ENCODE peak calls at places on chromosome 9, in nine cellular contexts. One of them, this sample, is unnamed. For H3K4me1, the result is how much of the 10 kb centered on the place peaks cover.

GRCh38 chr9:116193636-116194035 is 40.0 kb downstream of the PAPPA start:
- DNase-seq in adrenal gland: no peak
- DNase-seq in uterus: no peak
- DNase-seq in stomach: no peak
- DNase-seq in Peyer's patch: no peak
- DNase-seq in suprapubic skin: no peak
- DNase-seq in body of pancreas: no peak
- DNase-seq in tibial nerve: no peak
- DNase-seq in A549: no peak
- DNase-seq in this sample: no peak

GRCh38 chr9:6557883-6558282 is 87.6 kb downstream of the GLDC start:
- DNase-seq in adrenal gland: no peak
- DNase-seq in uterus: no peak
- DNase-seq in stomach: no peak
- DNase-seq in Peyer's patch: no peak
- DNase-seq in suprapubic skin: no peak
- DNase-seq in body of pancreas: no peak
- DNase-seq in tibial nerve: no peak
- DNase-seq in A549: no peak
- DNase-seq in this sample: no peak

GRCh38 chr9:123866497-123866896 is 63.4 kb downstream of the DENND1A start:
- DNase-seq in adrenal gland: no peak
- DNase-seq in uterus: no peak
- DNase-seq in stomach: no peak
- DNase-seq in Peyer's patch: no peak
- DNase-seq in suprapubic skin: no peak
- DNase-seq in body of pancreas: no peak
- DNase-seq in tibial nerve: no peak
- DNase-seq in A549: no peak
- DNase-seq in this sample: no peak

GRCh38 chr9:131406567-131407436 is 12.9 kb downstream of the PRRC2B start:
- DNase-seq in adrenal gland: no peak
- DNase-seq in uterus: no peak
- DNase-seq in stomach: no peak
- DNase-seq in Peyer's patch: no peak
- DNase-seq in suprapubic skin: no peak
- DNase-seq in body of pancreas: no peak
- DNase-seq in tibial nerve: no peak
- DNase-seq in A549: no peak
- DNase-seq in this sample: no peak

GRCh38 chr9:109599131-109599530 is 101.0 kb upstream of the PTPN3 start:
- DNase-seq in adrenal gland: no peak
- DNase-seq in uterus: no peak
- DNase-seq in stomach: no peak
- DNase-seq in Peyer's patch: no peak
- DNase-seq in suprapubic skin: no peak
- DNase-seq in body of pancreas: no peak
- DNase-seq in tibial nerve: no peak
- DNase-seq in A549: no peak
- DNase-seq in this sample: no peak

GRCh38 chr9:5428794-5429528 is 8.8 kb downstream of the PLGRKT start:
- DNase-seq in adrenal gland: no peak
- DNase-seq in uterus: no peak
- DNase-seq in stomach: no peak
- DNase-seq in Peyer's patch: no peak
- DNase-seq in suprapubic skin: no peak
- DNase-seq in body of pancreas: no peak
- DNase-seq in tibial nerve: no peak
- DNase-seq in A549: no peak
- DNase-seq in this sample: no peak

GRCh38 chr9:5184776-5185175 is 663 bp downstream of the INSL6 start:
- DNase-seq in adrenal gland: no peak
- DNase-seq in uterus: no peak
- DNase-seq in stomach: no peak
- DNase-seq in Peyer's patch: no peak
- DNase-seq in suprapubic skin: no peak
- DNase-seq in body of pancreas: no peak
- DNase-seq in tibial nerve: no peak
- DNase-seq in A549: no peak
- DNase-seq in this sample: no peak

GRCh38 chr9:37507586-37508134 is 21.9 kb downstream of the POLR1E start:
- DNase-seq in adrenal gland: no peak
- DNase-seq in uterus: no peak
- DNase-seq in stomach: no peak
- DNase-seq in Peyer's patch: peak
- DNase-seq in suprapubic skin: no peak
- DNase-seq in body of pancreas: no peak
- DNase-seq in tibial nerve: no peak
- DNase-seq in A549: no peak
- DNase-seq in this sample: no peak

GRCh38 chr9:12698293-12698692 is 5.1 kb downstream of the TYRP1 start:
- DNase-seq in adrenal gland: no peak
- DNase-seq in uterus: no peak
- DNase-seq in stomach: no peak
- DNase-seq in Peyer's patch: no peak
- DNase-seq in suprapubic skin: no peak
- DNase-seq in body of pancreas: no peak
- DNase-seq in tibial nerve: no peak
- DNase-seq in A549: no peak
- DNase-seq in this sample: no peak

GRCh38 chr9:17587113-17587512 is 8.2 kb downstream of the SH3GL2 start:
- DNase-seq in adrenal gland: no peak
- DNase-seq in uterus: no peak
- DNase-seq in stomach: no peak
- DNase-seq in Peyer's patch: no peak
- DNase-seq in suprapubic skin: no peak
- DNase-seq in body of pancreas: no peak
- DNase-seq in tibial nerve: no peak
- DNase-seq in A549: no peak
- DNase-seq in this sample: no peak

GRCh38 chr9:98158071-98158791 is 34.2 kb downstream of the CORO2A start:
- DNase-seq in adrenal gland: no peak
- DNase-seq in uterus: no peak
- DNase-seq in stomach: peak
- DNase-seq in Peyer's patch: no peak
- DNase-seq in suprapubic skin: no peak
- DNase-seq in body of pancreas: peak
- DNase-seq in tibial nerve: no peak
- DNase-seq in A549: peak
- DNase-seq in this sample: no peak

GRCh38 chr9:101047848-101048402 is 19.4 kb downstream of the PLPPR1 start:
- DNase-seq in adrenal gland: no peak
- DNase-seq in uterus: no peak
- DNase-seq in stomach: no peak
- DNase-seq in Peyer's patch: no peak
- DNase-seq in suprapubic skin: no peak
- DNase-seq in body of pancreas: no peak
- DNase-seq in tibial nerve: no peak
- DNase-seq in A549: no peak
- DNase-seq in this sample: no peak

GRCh38 chr9:116661037-116661954 is 25.8 kb upstream of the TRIM32 start:
- DNase-seq in adrenal gland: peak
- DNase-seq in uterus: peak
- DNase-seq in stomach: peak
- DNase-seq in Peyer's patch: no peak
- DNase-seq in suprapubic skin: no peak
- DNase-seq in body of pancreas: peak
- DNase-seq in tibial nerve: no peak
- DNase-seq in A549: peak
- DNase-seq in this sample: no peak

GRCh38 chr9:75147638-75148037 is 59.3 kb downstream of the OSTF1 start:
- DNase-seq in adrenal gland: no peak
- DNase-seq in uterus: no peak
- DNase-seq in stomach: no peak
- DNase-seq in Peyer's patch: no peak
- DNase-seq in suprapubic skin: no peak
- DNase-seq in body of pancreas: no peak
- DNase-seq in tibial nerve: no peak
- DNase-seq in A549: no peak
- DNase-seq in this sample: no peak

GRCh38 chr9:137454145-137454505 is 5.0 kb downstream of the NSMF start:
- DNase-seq in adrenal gland: peak
- DNase-seq in uterus: peak
- DNase-seq in stomach: peak
- DNase-seq in Peyer's patch: peak
- DNase-seq in suprapubic skin: no peak
- DNase-seq in body of pancreas: peak
- DNase-seq in tibial nerve: no peak
- DNase-seq in A549: no peak
- DNase-seq in this sample: no peak

GRCh38 chr9:38356851-38357250 is 35.7 kb upstream of the ALDH1B1 start:
- DNase-seq in adrenal gland: no peak
- DNase-seq in uterus: no peak
- DNase-seq in stomach: no peak
- DNase-seq in Peyer's patch: no peak
- DNase-seq in suprapubic skin: peak
- DNase-seq in body of pancreas: no peak
- DNase-seq in tibial nerve: no peak
- DNase-seq in A549: no peak
- DNase-seq in this sample: no peak

GRCh38 chr9:123355761-123356520 is at the start of gene CRB2:
- DNase-seq in adrenal gland: no peak
- DNase-seq in uterus: peak
- DNase-seq in stomach: no peak
- DNase-seq in Peyer's patch: no peak
- DNase-seq in suprapubic skin: no peak
- DNase-seq in body of pancreas: no peak
- DNase-seq in tibial nerve: no peak
- DNase-seq in A549: no peak
- DNase-seq in this sample: no peak

GRCh38 chr9:72871685-72872084 is 81.2 kb downstream of the ALDH1A1 start:
- DNase-seq in adrenal gland: no peak
- DNase-seq in uterus: no peak
- DNase-seq in stomach: no peak
- DNase-seq in Peyer's patch: no peak
- DNase-seq in suprapubic skin: no peak
- DNase-seq in body of pancreas: no peak
- DNase-seq in tibial nerve: no peak
- DNase-seq in A549: no peak
- DNase-seq in this sample: no peak

GRCh38 chr9:134391319-134392231 is 65.3 kb downstream of the RXRA start:
- DNase-seq in adrenal gland: no peak
- DNase-seq in uterus: no peak
- DNase-seq in stomach: no peak
- DNase-seq in Peyer's patch: no peak
- DNase-seq in suprapubic skin: no peak
- DNase-seq in body of pancreas: no peak
- DNase-seq in tibial nerve: no peak
- DNase-seq in A549: no peak
- DNase-seq in this sample: no peak
- H3K4me1 ChIP-seq in adrenal gland: under half
- H3K4me1 ChIP-seq in uterus: under half
- H3K4me1 ChIP-seq in stomach: half or more
- H3K4me1 ChIP-seq in Peyer's patch: under half
- H3K4me1 ChIP-seq in suprapubic skin: half or more
- H3K4me1 ChIP-seq in body of pancreas: half or more
- H3K4me1 ChIP-seq in tibial nerve: half or more
- H3K4me1 ChIP-seq in A549: under half
- H3K4me1 ChIP-seq in this sample: half or more

GRCh38 chr9:132763574-132763973 is 93.3 kb downstream of the GTF3C4 start:
- DNase-seq in adrenal gland: no peak
- DNase-seq in uterus: no peak
- DNase-seq in stomach: no peak
- DNase-seq in Peyer's patch: no peak
- DNase-seq in suprapubic skin: peak
- DNase-seq in body of pancreas: no peak
- DNase-seq in tibial nerve: no peak
- DNase-seq in A549: no peak
- DNase-seq in this sample: no peak
- TF ChIP-seq POLR2A in adrenal gland: no peak
- TF ChIP-seq POLR2A in uterus: no peak
- TF ChIP-seq POLR2A in stomach: no peak
- TF ChIP-seq POLR2A in Peyer's patch: no peak
- TF ChIP-seq POLR2A in suprapubic skin: no peak
- TF ChIP-seq POLR2A in body of pancreas: no peak
- TF ChIP-seq POLR2A in tibial nerve: no peak
- TF ChIP-seq POLR2A in A549: no peak
- TF ChIP-seq POLR2A in this sample: no peak

DNA sequence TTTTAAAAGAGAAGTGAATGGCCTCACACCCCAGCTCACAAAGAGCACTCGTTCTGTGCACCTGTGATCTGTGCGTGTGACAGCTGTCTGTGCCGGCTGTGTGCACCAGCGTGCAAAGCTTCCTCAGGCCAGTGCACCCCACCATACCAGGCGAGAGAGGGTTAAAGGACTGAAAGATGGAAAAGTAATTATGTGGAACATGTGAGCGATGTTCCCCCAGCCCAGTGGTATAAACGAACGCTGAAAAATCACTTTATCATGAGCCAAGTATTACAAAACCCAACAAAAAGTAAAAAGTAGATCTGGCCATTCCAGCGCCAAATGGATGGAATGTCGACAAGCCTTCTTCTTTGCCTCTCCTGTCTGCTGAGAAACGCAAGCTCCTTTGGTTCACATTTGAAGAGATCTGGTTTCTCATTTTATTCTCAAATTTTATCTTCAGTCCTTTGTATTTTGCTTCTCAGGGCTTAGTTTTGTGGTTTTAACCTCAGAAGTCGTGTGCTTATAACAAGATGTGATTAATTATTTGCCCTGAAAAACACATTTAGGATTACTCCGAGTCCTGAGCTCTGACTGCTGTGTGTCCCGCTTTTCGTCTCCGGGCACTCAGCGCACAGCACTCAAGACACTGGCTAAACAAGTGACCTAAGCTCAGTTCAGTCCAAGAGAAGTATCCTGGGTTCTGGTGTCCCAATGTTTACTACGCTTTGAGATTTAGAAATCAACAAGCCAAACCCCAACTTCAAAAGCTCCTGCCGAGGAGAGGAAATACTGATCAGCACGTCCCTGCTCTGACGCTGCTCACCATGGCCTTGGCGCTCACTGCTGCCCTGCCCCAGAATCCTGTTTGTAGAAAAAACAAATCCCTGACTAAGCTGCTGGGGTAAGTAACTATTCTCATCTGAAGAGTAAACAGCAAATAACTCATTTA is 53.5 kb downstream of the IPPK start:
- DNase-seq in adrenal gland: peak
- DNase-seq in uterus: peak
- DNase-seq in stomach: peak
- DNase-seq in Peyer's patch: no peak
- DNase-seq in suprapubic skin: no peak
- DNase-seq in body of pancreas: no peak
- DNase-seq in tibial nerve: peak
- DNase-seq in A549: no peak
- DNase-seq in this sample: no peak
- H3K4me3 ChIP-seq in adrenal gland: no peak
- H3K4me3 ChIP-seq in uterus: no peak
- H3K4me3 ChIP-seq in stomach: no peak
- H3K4me3 ChIP-seq in Peyer's patch: no peak
- H3K4me3 ChIP-seq in suprapubic skin: no peak
- H3K4me3 ChIP-seq in body of pancreas: no peak
- H3K4me3 ChIP-seq in tibial nerve: no peak
- H3K4me3 ChIP-seq in A549: no peak
- H3K4me3 ChIP-seq in this sample: no peak

GRCh38 chr9:120378680-120379079 is 201.3 kb downstream of the CDK5RAP2 start:
- DNase-seq in adrenal gland: no peak
- DNase-seq in uterus: no peak
- DNase-seq in stomach: no peak
- DNase-seq in Peyer's patch: no peak
- DNase-seq in suprapubic skin: peak
- DNase-seq in body of pancreas: no peak
- DNase-seq in tibial nerve: no peak
- DNase-seq in A549: no peak
- DNase-seq in this sample: no peak
- H3K4me1 ChIP-seq in adrenal gland: under half
- H3K4me1 ChIP-seq in uterus: under half
- H3K4me1 ChIP-seq in stomach: under half
- H3K4me1 ChIP-seq in Peyer's patch: under half
- H3K4me1 ChIP-seq in suprapubic skin: under half
- H3K4me1 ChIP-seq in body of pancreas: under half
- H3K4me1 ChIP-seq in tibial nerve: under half
- H3K4me1 ChIP-seq in A549: under half
- H3K4me1 ChIP-seq in this sample: under half